ENCODE peak calls at places on chromosome 17, in five cellular contexts. Y is activated CD4-positive, alpha-beta T cell treated with anti-CD3 and anti-CD28 coated beads, Interleukin-2, amount 50 U/mL, for 1 hour; N is head of caudate nucleus; F is NCI-H748 treated with DMSO at 0.1 percent for 48 hours; K is mammary epithelial cell. P is an unnamed sample.

GRCh38 chr17:44108440-44109311 is 14.8 kb downstream of the HDAC5 start:
- DNase-seq in Y (no peak), N (peak), F (no peak), K (no peak), P (peak)

GRCh38 chr17:27630607-27631408 is at the start of gene LGALS9:
- DNase-seq in Y (no peak), N (peak), F (no peak), K (peak), P (no peak)

GRCh38 chr17:38428643-38429371 is 543 bp downstream of the ARHGAP23 start:
- DNase-seq in Y (no peak), N (peak), F (no peak), K (no peak), P (no peak)

GRCh38 chr17:51813166-51813783 is 345.2 kb downstream of the CA10 start:
- DNase-seq in Y (no peak), N (no peak), F (peak), K (no peak), P (peak)

GRCh38 chr17:2948721-2949468 is 114.5 kb downstream of the OR1D5 start:
- DNase-seq in Y (no peak), N (no peak), F (no peak), K (no peak), P (no peak)

GRCh38 chr17:6435968-6436367 is 1.0 kb upstream of the AIPL1 start:
- DNase-seq in Y (peak), N (peak), F (peak), K (peak), P (peak)

GRCh38 chr17:31412511-31412910 is 21.0 kb downstream of the RAB11FIP4 start:
- DNase-seq in Y (no peak), N (no peak), F (no peak), K (no peak), P (no peak)

GRCh38 chr17:69057280-69057679 is 3.4 kb downstream of the ABCA9 start:
- DNase-seq in Y (no peak), N (no peak), F (no peak), K (no peak), P (no peak)

GRCh38 chr17:6668727-6669425 is 17.3 kb downstream of the C17orf100 start:
- DNase-seq in Y (no peak), N (no peak), F (no peak), K (peak), P (no peak)

GRCh38 chr17:2178798-2179505 is 124.0 kb downstream of the HIC1 start:
- DNase-seq in Y (no peak), N (no peak), F (no peak), K (no peak), P (no peak)

GRCh38 chr17:44084131-44084538 is 13.6 kb downstream of the G6PC3 start:
- DNase-seq in Y (peak), N (no peak), F (no peak), K (no peak), P (no peak)

GRCh38 chr17:82103588-82104451 is 5.8 kb upstream of the FASN start:
- DNase-seq in Y (no peak), N (no peak), F (no peak), K (no peak), P (peak)

GRCh38 chr17:39666601-39667261 is 1.5 kb upstream of the PNMT start:
- DNase-seq in Y (no peak), N (no peak), F (no peak), K (no peak), P (peak)

GRCh38 chr17:45240905-45241314 is 19.2 kb downstream of the FMNL1 start:
- DNase-seq in Y (no peak), N (peak), F (no peak), K (no peak), P (peak)

GRCh38 chr17:27873746-27874145 is 19.4 kb downstream of the LYRM9 start:
- DNase-seq in Y (no peak), N (no peak), F (no peak), K (peak), P (no peak)

GRCh38 chr17:6489016-6489550 is 44.8 kb downstream of the PIMREG start:
- DNase-seq in Y (no peak), N (no peak), F (no peak), K (no peak), P (no peak)

GRCh38 chr17:44872131-44872768 is 24.6 kb downstream of the HIGD1B start:
- DNase-seq in Y (no peak), N (no peak), F (peak), K (no peak), P (peak)

P was measured in G401.